ENCODE peak calls at places on chromosomes 16 and 17, in five cellular contexts. G, A, S, Q and E are unnamed samples.

GRCh38 chr17:79005063-79005861 is 4.3 kb downstream of the CANT1 start:
- DNase-seq in G (no peak), A (peak), S (peak), Q (no peak), E (no peak)

GRCh38 chr16:53766304-53767016 is 62.5 kb downstream of the FTO start:
- DNase-seq in G (no peak), A (no peak), S (no peak), Q (no peak), E (no peak)

GRCh38 chr17:36697907-36698526 is 96.6 kb downstream of the MRM1 start:
- DNase-seq in G (peak), A (no peak), S (no peak), Q (no peak), E (no peak)

GRCh38 chr17:52147431-52147830 is 11.1 kb downstream of the CA10 start:
- DNase-seq in G (no peak), A (no peak), S (no peak), Q (no peak), E (no peak)

GRCh38 chr17:28917029-28917428 is 14.2 kb upstream of the DHRS13 start:
- DNase-seq in G (no peak), A (no peak), S (no peak), Q (no peak), E (no peak)

GRCh38 chr17:17514993-17515920 is 19.1 kb upstream of the RASD1 start:
- DNase-seq in G (peak), A (no peak), S (no peak), Q (no peak), E (no peak)

GRCh38 chr17:49687878-49688491 is 10.1 kb upstream of the SPOP start:
- DNase-seq in G (no peak), A (no peak), S (no peak), Q (no peak), E (peak)

GRCh38 chr16:51759329-51759728 is 608.3 kb upstream of the SALL1 start:
- DNase-seq in G (no peak), A (no peak), S (no peak), Q (peak), E (no peak)

GRCh38 chr17:45370949-45371413 is 54.2 kb upstream of the MAP3K14 start:
- DNase-seq in G (no peak), A (no peak), S (no peak), Q (peak), E (no peak)

GRCh38 chr16:3012246-3012645 is 477 bp upstream of the CLDN9 start:
- DNase-seq in G (peak), A (no peak), S (no peak), Q (no peak), E (no peak)

GRCh38 chr16:68311316-68311620 is 449 bp downstream of the PRMT7 start:
- DNase-seq in G (peak), A (no peak), S (no peak), Q (no peak), E (no peak)

GRCh38 chr17:66752411-66752810 is 82.5 kb upstream of the CACNG5 start:
- DNase-seq in G (no peak), A (no peak), S (no peak), Q (no peak), E (no peak)

GRCh38 chr16:67539691-67540635 is 11.3 kb downstream of the RIPOR1 start:
- DNase-seq in G (no peak), A (no peak), S (no peak), Q (no peak), E (no peak)

GRCh38 chr16:2530629-2531318 is 434 bp downstream of the CEMP1 start:
- DNase-seq in G (no peak), A (no peak), S (no peak), Q (no peak), E (peak)

GRCh38 chr16:50679676-50680555 is 1.2 kb downstream of the SNX20 start:
- DNase-seq in G (no peak), A (no peak), S (no peak), Q (no peak), E (peak)

GRCh38 chr16:50680907-50681885 is at the start of gene SNX20:
- DNase-seq in G (no peak), A (peak), S (peak), Q (no peak), E (peak)

GRCh38 chr16:50680556-50680893 is 587 bp downstream of the SNX20 start:
- DNase-seq in G (no peak), A (no peak), S (no peak), Q (no peak), E (peak)

GRCh38 chr16:50677351-50677750 is 3.8 kb downstream of the SNX20 start:
- DNase-seq in G (peak), A (no peak), S (no peak), Q (no peak), E (peak)

DNA sequence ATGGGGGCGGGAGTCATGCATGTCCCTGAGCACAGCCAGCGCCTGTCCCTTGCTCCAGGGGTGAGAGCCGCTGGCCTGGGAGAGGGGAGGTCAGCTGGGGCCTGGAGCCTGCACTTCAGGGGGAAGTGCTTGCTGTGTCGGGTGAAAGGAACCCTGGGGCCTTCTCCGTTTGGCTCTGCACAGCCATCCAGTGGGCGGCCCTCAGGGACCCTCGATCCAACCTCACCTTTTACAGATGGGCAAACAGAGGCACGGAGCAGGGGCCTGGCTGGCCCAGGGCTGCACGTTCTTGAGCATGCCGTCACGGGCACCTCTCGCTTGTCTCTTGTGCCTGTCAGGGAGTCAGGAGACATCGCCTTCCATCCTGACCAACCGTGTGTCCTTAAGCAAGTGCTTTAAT is 1.8 kb downstream of the SNX20 start:
- DNase-seq in G (no peak), A (no peak), S (no peak), Q (no peak), E (peak)
- H3K27ac ChIP-seq in G (no peak), A (no peak), S (no peak), Q (no peak), E (peak)

GRCh38 chr16:75555213-75555706 is 792 bp downstream of the TMEM231 start:
- DNase-seq in G (peak), A (peak), S (peak), Q (no peak), E (peak)
- TF ChIP-seq POLR2AphosphoS5 in G (peak), A (no peak), S (peak), Q (peak), E (no peak)

GRCh38 chr17:7687072-7687907 is at the start of gene TP53:
- DNase-seq in G (peak), A (peak), S (peak), Q (peak), E (peak)

GRCh38 chr17:7685533-7686220 is 1.6 kb downstream of the TP53 start:
- DNase-seq in G (peak), A (peak), S (peak), Q (peak), E (peak)

GRCh38 chr17:7686221-7687071 is 844 bp downstream of the TP53 start:
- DNase-seq in G (peak), A (peak), S (peak), Q (peak), E (peak)

GRCh38 chr17:7687908-7688807 is at the start of gene WRAP53:
- DNase-seq in G (peak), A (peak), S (peak), Q (peak), E (peak)

DNA sequence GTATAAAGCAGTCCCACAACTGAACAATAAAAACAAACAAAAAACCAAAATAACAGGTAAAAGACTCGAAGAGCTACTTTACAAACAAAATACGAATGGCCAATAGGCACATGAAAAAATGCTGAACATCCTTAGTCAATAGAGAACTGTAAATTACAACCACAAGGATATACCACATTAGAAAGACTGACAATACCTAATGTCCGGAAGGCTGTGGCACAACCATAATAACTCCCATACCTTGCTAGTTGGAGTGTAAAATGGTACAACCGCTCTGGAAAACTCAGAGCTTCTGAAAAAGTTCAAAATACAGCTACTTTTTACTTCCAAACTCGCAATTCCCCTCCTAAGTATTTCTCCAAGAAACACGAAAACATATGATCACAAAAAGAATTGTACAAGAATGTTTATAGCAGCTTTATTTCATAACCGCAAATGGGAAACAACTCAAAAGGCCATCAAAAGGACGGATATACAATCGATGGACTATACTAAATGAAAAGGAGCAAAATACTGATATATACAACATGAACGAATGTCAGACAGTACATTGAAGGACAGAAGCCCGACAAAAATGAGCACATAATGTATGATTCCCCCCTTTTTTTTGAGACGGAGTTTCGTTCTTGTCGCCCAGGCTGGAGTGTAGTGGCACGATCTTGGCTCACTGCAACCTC is 2.3 kb downstream of the TP53 start:
- DNase-seq in G (no peak), A (no peak), S (no peak), Q (no peak), E (no peak)
- H3K27ac ChIP-seq in G (peak), A (peak), S (peak), Q (peak), E (peak)

GRCh38 chr16:89738072-89738377 is 16.7 kb downstream of the ZNF276 start:
- DNase-seq in G (no peak), A (no peak), S (no peak), Q (no peak), E (no peak)
- TF ChIP-seq POLR2AphosphoS5 in G (no peak), A (no peak), S (no peak), Q (no peak), E (peak)